ENCODE peak calls at places on chromosome 16, in nine cellular contexts. V is NCI-H69; L is hypothalamus; R is esophagus muscularis mucosa; N is stimulated activated CD4-positive, alpha-beta T cell treated with anti-CD3 and anti-CD28 coated beads, Interleukin-4, amount 100 ng/mL, for 48 hours; A is ACHN; F is effector CD4-positive, alpha-beta T cell; J is MG63; Y is NCI-H345. G is an unnamed sample.

GRCh38 chr16:15578824-15579223 is 64.1 kb downstream of the MARF1 start:
- DNase-seq in F (no peak), L (no peak), V (no peak), N (no peak), R (no peak), A (no peak), J (no peak), Y (no peak), G (no peak)

GRCh38 chr16:49734330-49734729 is 121.6 kb downstream of the ZNF423 start:
- DNase-seq in A (no peak), J (no peak), V (no peak), N (no peak), R (no peak), F (no peak), L (no peak), Y (no peak), G (no peak)

GRCh38 chr16:4525634-4526277 is 12.8 kb downstream of the CDIP1 start:
- DNase-seq in R (no peak), V (peak), L (no peak), Y (no peak), N (no peak), F (no peak), J (no peak), A (no peak), G (no peak)

GRCh38 chr16:84839956-84840355 is 20.2 kb downstream of the CRISPLD2 start:
- DNase-seq in A (peak), L (no peak), F (no peak), Y (no peak), N (no peak), J (peak), V (no peak), R (no peak), G (no peak)

GRCh38 chr16:81499576-81500380 is 55.2 kb downstream of the CMIP start:
- DNase-seq in L (no peak), R (no peak), Y (no peak), F (no peak), V (no peak), J (no peak), N (no peak), A (no peak), G (no peak)

GRCh38 chr16:459761-460160 is 34.3 kb downstream of the RAB11FIP3 start:
- DNase-seq in Y (no peak), F (no peak), A (no peak), R (no peak), J (no peak), N (no peak), L (no peak), V (no peak), G (no peak)

GRCh38 chr16:56610017-56610608 is 1.7 kb downstream of the MT2A start:
- DNase-seq in N (peak), V (peak), J (peak), R (no peak), A (peak), Y (no peak), L (peak), F (peak), G (no peak)

GRCh38 chr16:29816694-29817441 is 916 bp downstream of the PAGR1 start:
- DNase-seq in J (peak), N (peak), R (no peak), Y (peak), L (no peak), A (peak), V (peak), F (no peak), G (no peak)

GRCh38 chr16:60329110-60329509 is 1595.0 kb upstream of the GOT2 start:
- DNase-seq in L (no peak), J (no peak), F (no peak), Y (no peak), A (no peak), V (no peak), R (no peak), N (no peak), G (no peak)

GRCh38 chr16:84879569-84880487 is 60.0 kb downstream of the CRISPLD2 start:
- DNase-seq in J (no peak), A (no peak), N (no peak), Y (no peak), V (no peak), R (no peak), F (no peak), L (no peak), G (no peak)

GRCh38 chr16:89981414-89981813 is 32.9 kb downstream of the DEF8 start:
- DNase-seq in N (peak), A (no peak), F (no peak), V (no peak), L (no peak), R (no peak), J (no peak), Y (no peak), G (no peak)

GRCh38 chr16:29674188-29674587 is 4.8 kb upstream of the QPRT start:
- DNase-seq in Y (no peak), N (no peak), F (no peak), R (no peak), L (peak), J (no peak), A (no peak), V (peak), G (peak)

GRCh38 chr16:10878644-10879498 is 1.9 kb downstream of the CIITA start:
- DNase-seq in R (no peak), L (no peak), V (peak), Y (no peak), N (no peak), F (no peak), J (peak), A (peak), G (no peak)

GRCh38 chr16:396199-396598 is 800 bp upstream of the NME4 start:
- DNase-seq in N (no peak), L (no peak), F (no peak), R (no peak), J (no peak), Y (peak), A (no peak), V (peak), G (no peak)

GRCh38 chr16:81723098-81723723 is 55.9 kb upstream of the PLCG2 start:
- DNase-seq in V (peak), Y (peak), R (no peak), N (no peak), L (peak), A (peak), J (peak), F (peak), G (peak)

GRCh38 chr16:55663225-55663624 is 7.4 kb downstream of the SLC6A2 start:
- DNase-seq in R (no peak), J (no peak), A (no peak), Y (no peak), V (no peak), L (no peak), F (no peak), N (no peak), G (no peak)

GRCh38 chr16:15919331-15919730 is 30.1 kb upstream of the ABCC1 start:
- DNase-seq in Y (no peak), J (no peak), A (no peak), R (no peak), F (no peak), L (no peak), N (no peak), V (no peak), G (no peak)

GRCh38 chr16:64181526-64181925 is 940.3 kb downstream of the CDH11 start:
- DNase-seq in N (no peak), F (no peak), Y (no peak), V (no peak), L (no peak), R (no peak), J (no peak), A (no peak), G (peak)

GRCh38 chr16:22641030-22641671 is 130.5 kb downstream of the NPIPB5 start:
- DNase-seq in F (no peak), J (peak), L (no peak), R (no peak), Y (no peak), A (peak), V (no peak), N (no peak), G (no peak)

GRCh38 chr16:21265104-21265825 is 12.8 kb downstream of the CRYM start:
- DNase-seq in F (no peak), A (peak), V (no peak), L (no peak), N (no peak), R (peak), Y (no peak), J (peak), G (no peak)

GRCh38 chr16:56181401-56181800 is 9.9 kb upstream of the GNAO1 start:
- DNase-seq in J (no peak), A (no peak), L (no peak), R (no peak), F (no peak), V (no peak), N (no peak), Y (no peak), G (no peak)

GRCh38 chr16:49649013-49649785 is 206.7 kb downstream of the ZNF423 start:
- DNase-seq in L (no peak), J (peak), F (no peak), Y (no peak), R (no peak), V (no peak), A (peak), N (no peak), G (no peak)

GRCh38 chr16:27491894-27492587 is 57.7 kb downstream of the GTF3C1 start:
- DNase-seq in N (no peak), F (no peak), L (no peak), A (no peak), J (no peak), Y (no peak), V (no peak), R (no peak), G (no peak)

GRCh38 chr16:73064996-73065349 is 17.0 kb upstream of the ZFHX3 start:
- DNase-seq in F (no peak), N (no peak), R (no peak), J (no peak), V (no peak), L (no peak), Y (no peak), A (no peak), G (no peak)

GRCh38 chr16:67375161-67375560 is 18.1 kb downstream of the TPPP3 start:
- DNase-seq in V (no peak), Y (no peak), J (no peak), R (no peak), F (no peak), A (no peak), L (no peak), N (no peak), G (no peak)

GRCh38 chr16:58393138-58393504 is 850 bp downstream of the GINS3 start:
- DNase-seq in Y (no peak), V (peak), R (no peak), A (peak), J (peak), L (no peak), N (no peak), F (no peak), G (no peak)

G was measured in putamen.